ENCODE peak calls at places on chromosomes 2 and 18, in seven cellular contexts. One of them, this sample, is unnamed.

GRCh38 chr2:216974321-216975302 is 114.7 kb upstream of the TNP1 start:
- DNase-seq in H1: no peak
- DNase-seq in A549: no peak
- DNase-seq in Peyer's patch: no peak
- DNase-seq in body of pancreas: no peak
- DNase-seq in HCT116: no peak
- DNase-seq in adrenal gland: no peak
- DNase-seq in this sample: peak; percentile 27

GRCh38 chr18:46167971-46168370 is 63.8 kb downstream of the HAUS1 start:
- DNase-seq in A549: no peak
- DNase-seq in HCT116: no peak
- DNase-seq in H1: no peak
- DNase-seq in Peyer's patch: peak; percentile 88
- DNase-seq in body of pancreas: peak; percentile 10
- DNase-seq in adrenal gland: no peak
- DNase-seq in this sample: no peak

GRCh38 chr2:208584387-208584965 is 177.9 kb downstream of the PTH2R start:
- DNase-seq in Peyer's patch: no peak
- DNase-seq in A549: no peak
- DNase-seq in adrenal gland: no peak
- DNase-seq in body of pancreas: no peak
- DNase-seq in HCT116: no peak
- DNase-seq in H1: no peak
- DNase-seq in this sample: no peak

GRCh38 chr2:211351998-211352397 is 795.6 kb downstream of the CPS1 start:
- DNase-seq in A549: no peak
- DNase-seq in H1: no peak
- DNase-seq in adrenal gland: no peak
- DNase-seq in HCT116: no peak
- DNase-seq in body of pancreas: no peak
- DNase-seq in Peyer's patch: no peak
- DNase-seq in this sample: no peak

GRCh38 chr2:75021672-75022071 is 63.2 kb downstream of the POLE4 start:
- DNase-seq in body of pancreas: no peak
- DNase-seq in adrenal gland: no peak
- DNase-seq in Peyer's patch: no peak
- DNase-seq in HCT116: no peak
- DNase-seq in H1: no peak
- DNase-seq in A549: no peak
- DNase-seq in this sample: no peak

GRCh38 chr18:10490401-10491289 is 35.2 kb upstream of the NAPG start:
- DNase-seq in H1: no peak
- DNase-seq in Peyer's patch: peak; percentile 84
- DNase-seq in body of pancreas: peak; percentile 36
- DNase-seq in adrenal gland: no peak
- DNase-seq in HCT116: peak; percentile 73
- DNase-seq in A549: peak; percentile 60
- DNase-seq in this sample: no peak

GRCh38 chr18:45169610-45170009 is 445.7 kb upstream of the SLC14A2 start:
- DNase-seq in adrenal gland: no peak
- DNase-seq in HCT116: no peak
- DNase-seq in body of pancreas: peak; percentile 32
- DNase-seq in A549: peak; percentile 41
- DNase-seq in Peyer's patch: no peak
- DNase-seq in H1: no peak
- DNase-seq in this sample: peak; percentile 61

GRCh38 chr2:158598856-158599517 is 142.2 kb downstream of the PKP4 start:
- DNase-seq in HCT116: no peak
- DNase-seq in Peyer's patch: no peak
- DNase-seq in A549: no peak
- DNase-seq in body of pancreas: no peak
- DNase-seq in H1: no peak
- DNase-seq in adrenal gland: no peak
- DNase-seq in this sample: no peak

GRCh38 chr2:191675807-191676667 is 1.9 kb upstream of the NABP1 start:
- DNase-seq in adrenal gland: peak; percentile 39
- DNase-seq in HCT116: no peak
- DNase-seq in A549: no peak
- DNase-seq in H1: no peak
- DNase-seq in body of pancreas: peak; percentile 72
- DNase-seq in Peyer's patch: peak; percentile 84
- DNase-seq in this sample: no peak

GRCh38 chr18:79405781-79406575 is 10.2 kb downstream of the NFATC1 start:
- DNase-seq in HCT116: no peak
- DNase-seq in Peyer's patch: peak; percentile 98
- DNase-seq in A549: no peak
- DNase-seq in H1: no peak
- DNase-seq in adrenal gland: peak; percentile 62
- DNase-seq in body of pancreas: peak; percentile 71
- DNase-seq in this sample: peak; percentile 59

GRCh38 chr2:196241175-196241574 is 69.8 kb upstream of the STK17B start:
- DNase-seq in HCT116: no peak
- DNase-seq in adrenal gland: no peak
- DNase-seq in A549: no peak
- DNase-seq in H1: no peak
- DNase-seq in body of pancreas: no peak
- DNase-seq in Peyer's patch: peak; percentile 46
- DNase-seq in this sample: no peak

GRCh38 chr2:113069676-113070605 is 2.2 kb downstream of the IL1F10 start:
- DNase-seq in H1: no peak
- DNase-seq in A549: no peak
- DNase-seq in body of pancreas: no peak
- DNase-seq in adrenal gland: no peak
- DNase-seq in HCT116: no peak
- DNase-seq in Peyer's patch: no peak
- DNase-seq in this sample: no peak

GRCh38 chr2:20618886-20619521 is 31.9 kb downstream of the HS1BP3 start:
- DNase-seq in Peyer's patch: no peak
- DNase-seq in body of pancreas: no peak
- DNase-seq in adrenal gland: no peak
- DNase-seq in H1: no peak
- DNase-seq in A549: no peak
- DNase-seq in HCT116: no peak
- DNase-seq in this sample: no peak

GRCh38 chr18:49444599-49444998 is 15.8 kb downstream of the DYM start:
- DNase-seq in H1: no peak
- DNase-seq in HCT116: no peak
- DNase-seq in Peyer's patch: no peak
- DNase-seq in body of pancreas: no peak
- DNase-seq in A549: no peak
- DNase-seq in adrenal gland: no peak
- DNase-seq in this sample: no peak

GRCh38 chr2:9336534-9337354 is 86.6 kb downstream of the ITGB1BP1 start:
- DNase-seq in body of pancreas: peak; percentile 64
- DNase-seq in H1: no peak
- DNase-seq in Peyer's patch: no peak
- DNase-seq in adrenal gland: peak; percentile 40
- DNase-seq in HCT116: no peak
- DNase-seq in A549: peak; percentile 71
- DNase-seq in this sample: no peak

GRCh38 chr18:1047406-1047805 is 142.7 kb downstream of the ADCYAP1 start:
- DNase-seq in body of pancreas: no peak
- DNase-seq in H1: no peak
- DNase-seq in Peyer's patch: no peak
- DNase-seq in HCT116: no peak
- DNase-seq in A549: no peak
- DNase-seq in adrenal gland: no peak
- DNase-seq in this sample: no peak

GRCh38 chr2:216992056-216992455 is 132.2 kb upstream of the TNP1 start:
- DNase-seq in A549: no peak
- DNase-seq in body of pancreas: no peak
- DNase-seq in HCT116: no peak
- DNase-seq in adrenal gland: no peak
- DNase-seq in Peyer's patch: no peak
- DNase-seq in H1: no peak
- DNase-seq in this sample: no peak

GRCh38 chr2:112646102-112646719 is 472 bp downstream of the SLC20A1 start:
- DNase-seq in HCT116: no peak
- DNase-seq in adrenal gland: peak; percentile 43
- DNase-seq in body of pancreas: no peak
- DNase-seq in H1: no peak
- DNase-seq in A549: no peak
- DNase-seq in Peyer's patch: no peak
- DNase-seq in this sample: no peak

GRCh38 chr2:128797092-128797491 is 478.4 kb upstream of the HS6ST1 start:
- DNase-seq in A549: no peak
- DNase-seq in H1: no peak
- DNase-seq in adrenal gland: no peak
- DNase-seq in Peyer's patch: no peak
- DNase-seq in HCT116: no peak
- DNase-seq in body of pancreas: no peak
- DNase-seq in this sample: no peak

GRCh38 chr2:128798502-128799283 is 480.0 kb upstream of the HS6ST1 start:
- DNase-seq in HCT116: no peak
- DNase-seq in adrenal gland: no peak
- DNase-seq in A549: no peak
- DNase-seq in body of pancreas: no peak
- DNase-seq in H1: no peak
- DNase-seq in Peyer's patch: no peak
- DNase-seq in this sample: peak; percentile 77

GRCh38 chr2:128799284-128799552 is 480.6 kb upstream of the HS6ST1 start:
- DNase-seq in Peyer's patch: no peak
- DNase-seq in A549: no peak
- DNase-seq in adrenal gland: no peak
- DNase-seq in HCT116: no peak
- DNase-seq in H1: no peak
- DNase-seq in body of pancreas: no peak
- DNase-seq in this sample: no peak

GRCh38 chr2:128797533-128797932 is 478.9 kb upstream of the HS6ST1 start:
- DNase-seq in HCT116: no peak
- DNase-seq in adrenal gland: no peak
- DNase-seq in H1: no peak
- DNase-seq in body of pancreas: no peak
- DNase-seq in A549: no peak
- DNase-seq in Peyer's patch: no peak
- DNase-seq in this sample: no peak

GRCh38 chr2:128797937-128798336 is 479.3 kb upstream of the HS6ST1 start:
- DNase-seq in Peyer's patch: no peak
- DNase-seq in A549: no peak
- DNase-seq in body of pancreas: no peak
- DNase-seq in adrenal gland: no peak
- DNase-seq in H1: no peak
- DNase-seq in HCT116: no peak
- DNase-seq in this sample: peak; percentile 40
- H3K4me3 ChIP-seq in Peyer's patch: no peak overlapping the region
- H3K4me3 ChIP-seq in A549: no peak overlapping the region
- H3K4me3 ChIP-seq in body of pancreas: no peak overlapping the region
- H3K4me3 ChIP-seq in adrenal gland: no peak overlapping the region
- H3K4me3 ChIP-seq in H1: no peak overlapping the region
- H3K4me3 ChIP-seq in HCT116: no peak overlapping the region
- H3K4me3 ChIP-seq in this sample: no peak overlapping the region

DNA sequence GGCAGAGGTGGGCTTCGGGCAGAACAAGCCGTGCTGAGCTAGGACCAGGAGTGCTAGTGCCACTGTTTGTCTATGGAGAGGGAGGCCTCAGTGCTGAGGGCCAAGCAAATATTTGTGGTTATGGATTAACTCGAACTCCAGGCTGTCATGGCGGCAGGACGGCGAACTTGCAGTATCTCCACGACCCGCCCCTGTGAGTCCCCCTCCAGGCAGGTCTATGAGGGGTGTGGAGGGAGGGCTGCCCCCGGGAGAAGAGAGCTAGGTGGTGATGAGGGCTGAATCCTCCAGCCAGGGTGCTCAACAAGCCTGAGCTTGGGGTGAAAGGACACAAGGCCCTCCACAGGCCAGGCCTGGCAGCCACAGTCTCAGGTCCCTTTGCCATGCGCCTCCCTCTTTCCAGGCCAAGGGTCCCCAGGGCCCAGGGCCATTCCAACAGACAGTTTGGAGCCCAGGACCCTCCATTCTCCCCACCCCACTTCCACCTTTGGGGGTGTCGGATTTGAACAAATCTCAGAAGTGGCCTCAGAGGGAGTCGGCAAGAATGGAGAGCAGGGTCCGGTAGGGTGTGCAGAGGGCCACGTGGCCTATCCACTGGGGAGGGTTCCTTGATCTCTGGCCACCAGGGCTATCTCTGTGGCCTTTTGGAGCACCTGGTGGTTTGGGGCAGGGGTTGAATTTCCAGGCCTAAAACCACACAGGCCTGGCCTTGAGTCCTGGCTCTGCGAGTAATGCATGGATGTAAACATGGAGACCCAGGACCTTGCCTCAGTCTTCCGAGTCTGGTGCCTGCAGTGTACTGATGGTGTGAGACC is at the start of gene PROC:
- DNase-seq in adrenal gland: no peak
- DNase-seq in Peyer's patch: no peak
- DNase-seq in body of pancreas: no peak
- DNase-seq in A549: no peak
- DNase-seq in HCT116: no peak
- DNase-seq in H1: no peak
- DNase-seq in this sample: no peak
- TF ChIP-seq CTCF in adrenal gland: no peak
- TF ChIP-seq CTCF in Peyer's patch: no peak
- TF ChIP-seq CTCF in body of pancreas: no peak
- TF ChIP-seq CTCF in A549: no peak
- TF ChIP-seq CTCF in HCT116: no peak
- TF ChIP-seq CTCF in H1: no peak
- TF ChIP-seq CTCF in this sample: no peak

DNA sequence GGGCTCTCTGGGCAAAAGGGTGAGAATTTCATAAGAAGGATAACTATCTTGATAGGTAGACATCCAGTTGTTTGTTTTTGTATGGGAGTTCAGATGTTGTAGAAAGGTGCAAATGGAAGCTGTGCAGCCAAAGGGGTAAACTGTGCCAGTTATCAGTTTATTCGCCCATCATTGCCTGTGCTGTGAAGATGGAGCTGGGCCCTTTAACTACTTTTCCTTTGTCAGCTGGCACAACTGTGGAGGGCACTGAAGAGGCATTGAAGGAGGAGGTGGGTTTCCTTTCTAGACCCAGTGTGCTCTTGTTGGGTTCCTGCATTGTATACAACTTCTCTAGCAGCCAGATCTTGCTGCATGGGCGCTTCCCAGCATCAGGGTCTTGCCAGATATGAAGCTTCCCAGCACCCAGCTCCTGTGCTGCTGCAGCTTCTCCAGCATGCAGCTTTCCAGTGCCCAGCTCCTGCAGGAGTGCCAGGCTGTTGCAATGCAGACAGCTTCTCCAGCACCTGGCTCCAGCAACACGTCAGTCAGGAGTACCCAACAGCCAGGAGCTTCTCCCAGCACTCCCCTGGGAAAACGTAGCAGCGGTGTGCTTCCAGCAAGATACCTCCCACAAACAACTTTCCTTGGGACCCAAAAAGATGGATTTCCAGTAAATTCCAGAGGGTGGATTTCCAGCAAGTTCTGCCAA is 15.3 kb downstream of the DNMT3A start:
- DNase-seq in HCT116: no peak
- DNase-seq in adrenal gland: no peak
- DNase-seq in H1: no peak
- DNase-seq in Peyer's patch: no peak
- DNase-seq in body of pancreas: no peak
- DNase-seq in A549: no peak
- DNase-seq in this sample: peak; percentile 56
- TF ChIP-seq POLR2A in HCT116: no peak
- TF ChIP-seq POLR2A in adrenal gland: no peak
- TF ChIP-seq POLR2A in H1: no peak
- TF ChIP-seq POLR2A in Peyer's patch: no peak
- TF ChIP-seq POLR2A in body of pancreas: no peak
- TF ChIP-seq POLR2A in A549: no peak
- TF ChIP-seq POLR2A in this sample: no peak

GRCh38 chr2:233355916-233356315 is 1.6 kb downstream of the DGKD start:
- DNase-seq in body of pancreas: no peak
- DNase-seq in HCT116: no peak
- DNase-seq in adrenal gland: no peak
- DNase-seq in A549: no peak
- DNase-seq in H1: no peak
- DNase-seq in Peyer's patch: peak; percentile 14
- DNase-seq in this sample: no peak
- H3K4me3 ChIP-seq in body of pancreas: no peak overlapping the region
- H3K4me3 ChIP-seq in HCT116: peak overlapping the region; percentile 82
- H3K4me3 ChIP-seq in adrenal gland: no peak overlapping the region
- H3K4me3 ChIP-seq in A549: peak overlapping the region; percentile 74
- H3K4me3 ChIP-seq in H1: peak overlapping the region; percentile 90
- H3K4me3 ChIP-seq in Peyer's patch: peak overlapping the region; percentile 66
- H3K4me3 ChIP-seq in this sample: no peak overlapping the region

This sample was measured in gastrocnemius medialis.